ENCODE peak calls at places on chromosome 22, in six cellular contexts. One of them, this sample, is unnamed.

GRCh38 chr22:24523873-24524272 is 28.7 kb downstream of the UPB1 start:
- DNase-seq in cerebellum: no peak
- DNase-seq in HFFc6: peak; percentile 56
- DNase-seq in thoracic aorta: no peak
- DNase-seq in GM23338: no peak
- DNase-seq in AG08395: peak; percentile 62
- DNase-seq in this sample: no peak

GRCh38 chr22:36486619-36487384 is 5.4 kb upstream of the TXN2 start:
- DNase-seq in cerebellum: no peak
- DNase-seq in HFFc6: peak; percentile 51
- DNase-seq in thoracic aorta: no peak
- DNase-seq in GM23338: peak; percentile 81
- DNase-seq in AG08395: no peak
- DNase-seq in this sample: no peak

GRCh38 chr22:20656902-20657836 is 116.7 kb upstream of the SERPIND1 start:
- DNase-seq in cerebellum: no peak
- DNase-seq in HFFc6: no peak
- DNase-seq in thoracic aorta: no peak
- DNase-seq in GM23338: no peak
- DNase-seq in AG08395: no peak
- DNase-seq in this sample: no peak

GRCh38 chr22:48171294-48171693 is 1408.8 kb downstream of the TBC1D22A start:
- DNase-seq in cerebellum: no peak
- DNase-seq in HFFc6: no peak
- DNase-seq in thoracic aorta: no peak
- DNase-seq in GM23338: no peak
- DNase-seq in AG08395: no peak
- DNase-seq in this sample: no peak

GRCh38 chr22:17753401-17753989 is 20.8 kb downstream of the BID start:
- DNase-seq in cerebellum: no peak
- DNase-seq in HFFc6: no peak
- DNase-seq in thoracic aorta: no peak
- DNase-seq in GM23338: no peak
- DNase-seq in AG08395: no peak
- DNase-seq in this sample: no peak

GRCh38 chr22:36467946-36468345 is 13.5 kb downstream of the TXN2 start:
- DNase-seq in cerebellum: no peak
- DNase-seq in HFFc6: peak; percentile 93
- DNase-seq in thoracic aorta: no peak
- DNase-seq in GM23338: no peak
- DNase-seq in AG08395: peak; percentile 92
- DNase-seq in this sample: no peak

GRCh38 chr22:29914165-29914564 is 31.2 kb downstream of the MTMR3 start:
- DNase-seq in cerebellum: no peak
- DNase-seq in HFFc6: peak; percentile 75
- DNase-seq in thoracic aorta: no peak
- DNase-seq in GM23338: peak; percentile 55
- DNase-seq in AG08395: peak; percentile 70
- DNase-seq in this sample: no peak

GRCh38 chr22:39488563-39489083 is 13.5 kb upstream of the MIEF1 start:
- DNase-seq in cerebellum: no peak
- DNase-seq in HFFc6: no peak
- DNase-seq in thoracic aorta: no peak
- DNase-seq in GM23338: no peak
- DNase-seq in AG08395: no peak
- DNase-seq in this sample: no peak

GRCh38 chr22:39716534-39716933 is 146.0 kb downstream of the CACNA1I start:
- DNase-seq in cerebellum: no peak
- DNase-seq in HFFc6: no peak
- DNase-seq in thoracic aorta: no peak
- DNase-seq in GM23338: no peak
- DNase-seq in AG08395: no peak
- DNase-seq in this sample: no peak

GRCh38 chr22:50114221-50114981 is 24.6 kb downstream of the MOV10L1 start:
- DNase-seq in cerebellum: no peak
- DNase-seq in HFFc6: peak; percentile 74
- DNase-seq in thoracic aorta: no peak
- DNase-seq in GM23338: no peak
- DNase-seq in AG08395: peak; percentile 82
- DNase-seq in this sample: no peak

GRCh38 chr22:45211848-45212247 is 28.8 kb downstream of the KIAA0930 start:
- DNase-seq in cerebellum: no peak
- DNase-seq in HFFc6: no peak
- DNase-seq in thoracic aorta: no peak
- DNase-seq in GM23338: no peak
- DNase-seq in AG08395: peak; percentile 48
- DNase-seq in this sample: no peak

GRCh38 chr22:32950366-32950765 is 107.8 kb downstream of the SYN3 start:
- DNase-seq in cerebellum: no peak
- DNase-seq in HFFc6: no peak
- DNase-seq in thoracic aorta: no peak
- DNase-seq in GM23338: no peak
- DNase-seq in AG08395: no peak
- DNase-seq in this sample: no peak

GRCh38 chr22:37079668-37080171 is 28.2 kb downstream of the KCTD17 start:
- DNase-seq in cerebellum: no peak
- DNase-seq in HFFc6: peak; percentile 41
- DNase-seq in thoracic aorta: no peak
- DNase-seq in GM23338: no peak
- DNase-seq in AG08395: no peak
- DNase-seq in this sample: no peak

GRCh38 chr22:39462443-39463147 is 5.8 kb downstream of the MGAT3 start:
- DNase-seq in cerebellum: no peak
- DNase-seq in HFFc6: no peak
- DNase-seq in thoracic aorta: no peak
- DNase-seq in GM23338: peak; percentile 53
- DNase-seq in AG08395: no peak
- DNase-seq in this sample: peak; percentile 37

GRCh38 chr22:26362471-26362870 is 66.6 kb upstream of the ASPHD2 start:
- DNase-seq in cerebellum: no peak
- DNase-seq in HFFc6: peak; percentile 71
- DNase-seq in thoracic aorta: no peak
- DNase-seq in GM23338: no peak
- DNase-seq in AG08395: peak; percentile 50
- DNase-seq in this sample: no peak

GRCh38 chr22:27541831-27542230 is 259.7 kb downstream of the MN1 start:
- DNase-seq in cerebellum: no peak
- DNase-seq in HFFc6: no peak
- DNase-seq in thoracic aorta: no peak
- DNase-seq in GM23338: no peak
- DNase-seq in AG08395: no peak
- DNase-seq in this sample: no peak

GRCh38 chr22:31081963-31082605 is 966 bp downstream of the SMTN start:
- DNase-seq in cerebellum: no peak
- DNase-seq in HFFc6: peak; percentile 59
- DNase-seq in thoracic aorta: no peak
- DNase-seq in GM23338: no peak
- DNase-seq in AG08395: peak; percentile 31
- DNase-seq in this sample: no peak

GRCh38 chr22:22030493-22031182 is 48.1 kb upstream of the TOP3B start:
- DNase-seq in cerebellum: no peak
- DNase-seq in HFFc6: no peak
- DNase-seq in thoracic aorta: no peak
- DNase-seq in GM23338: peak; percentile 47
- DNase-seq in AG08395: no peak
- DNase-seq in this sample: no peak

GRCh38 chr22:46021577-46021976 is 44.6 kb upstream of the WNT7B start:
- DNase-seq in cerebellum: no peak
- DNase-seq in HFFc6: no peak
- DNase-seq in thoracic aorta: no peak
- DNase-seq in GM23338: no peak
- DNase-seq in AG08395: no peak
- DNase-seq in this sample: no peak

GRCh38 chr22:40177738-40178416 is at the start of gene TNRC6B:
- DNase-seq in cerebellum: peak; percentile 94
- DNase-seq in HFFc6: peak; percentile 97
- DNase-seq in thoracic aorta: peak; percentile 67
- DNase-seq in GM23338: peak; percentile 98
- DNase-seq in AG08395: peak; percentile 88
- DNase-seq in this sample: peak; percentile 99

GRCh38 chr22:42353883-42354727 is 78.1 kb downstream of the NFAM1 start:
- DNase-seq in cerebellum: peak; percentile 66
- DNase-seq in HFFc6: peak; percentile 27
- DNase-seq in thoracic aorta: no peak
- DNase-seq in GM23338: peak; percentile 84
- DNase-seq in AG08395: peak; percentile 65
- DNase-seq in this sample: peak; percentile 79

GRCh38 chr22:50247748-50248147 is 2.9 kb upstream of the TUBGCP6 start:
- DNase-seq in cerebellum: no peak
- DNase-seq in HFFc6: peak; percentile 60
- DNase-seq in thoracic aorta: no peak
- DNase-seq in GM23338: peak; percentile 87
- DNase-seq in AG08395: peak; percentile 38
- DNase-seq in this sample: peak; percentile 36

GRCh38 chr22:45445031-45445710 is 31.7 kb downstream of the RIBC2 start:
- DNase-seq in cerebellum: no peak
- DNase-seq in HFFc6: no peak
- DNase-seq in thoracic aorta: no peak
- DNase-seq in GM23338: no peak
- DNase-seq in AG08395: no peak
- DNase-seq in this sample: no peak

GRCh38 chr22:50189184-50189848 is 3.6 kb downstream of the TRABD start:
- DNase-seq in cerebellum: no peak
- DNase-seq in HFFc6: no peak
- DNase-seq in thoracic aorta: no peak
- DNase-seq in GM23338: no peak
- DNase-seq in AG08395: no peak
- DNase-seq in this sample: no peak

GRCh38 chr22:49825436-49825835 is 2.2 kb downstream of the BRD1 start:
- DNase-seq in cerebellum: no peak
- DNase-seq in HFFc6: peak; percentile 18
- DNase-seq in thoracic aorta: no peak
- DNase-seq in GM23338: no peak
- DNase-seq in AG08395: peak; percentile 18
- DNase-seq in this sample: no peak

GRCh38 chr22:46239261-46240048 is 10.6 kb downstream of the CDPF1 start:
- DNase-seq in cerebellum: no peak
- DNase-seq in HFFc6: no peak
- DNase-seq in thoracic aorta: no peak
- DNase-seq in GM23338: no peak
- DNase-seq in AG08395: no peak
- DNase-seq in this sample: no peak

GRCh38 chr22:23063539-23064380 is 6.6 kb upstream of the GNAZ start:
- DNase-seq in cerebellum: no peak
- DNase-seq in HFFc6: no peak
- DNase-seq in thoracic aorta: no peak
- DNase-seq in GM23338: no peak
- DNase-seq in AG08395: no peak
- DNase-seq in this sample: no peak

GRCh38 chr22:39518124-39518786 is 2.1 kb upstream of the ATF4 start:
- DNase-seq in cerebellum: no peak
- DNase-seq in HFFc6: no peak
- DNase-seq in thoracic aorta: no peak
- DNase-seq in GM23338: no peak
- DNase-seq in AG08395: no peak
- DNase-seq in this sample: no peak

GRCh38 chr22:22463855-22464540 is 44.5 kb downstream of the ZNF280B start:
- DNase-seq in cerebellum: peak; percentile 49
- DNase-seq in HFFc6: peak; percentile 43
- DNase-seq in thoracic aorta: no peak
- DNase-seq in GM23338: peak; percentile 90
- DNase-seq in AG08395: peak; percentile 63
- DNase-seq in this sample: peak; percentile 73

GRCh38 chr22:17882727-17883126 is 108.5 kb upstream of the BID start:
- DNase-seq in cerebellum: no peak
- DNase-seq in HFFc6: no peak
- DNase-seq in thoracic aorta: no peak
- DNase-seq in GM23338: no peak
- DNase-seq in AG08395: no peak
- DNase-seq in this sample: no peak

GRCh38 chr22:44795701-44796630 is 43.6 kb downstream of the ARHGAP8 start:
- DNase-seq in cerebellum: no peak
- DNase-seq in HFFc6: no peak
- DNase-seq in thoracic aorta: no peak
- DNase-seq in GM23338: peak; percentile 83
- DNase-seq in AG08395: no peak
- DNase-seq in this sample: no peak

GRCh38 chr22:32708835-32709234 is 92.7 kb upstream of the TIMP3 start:
- DNase-seq in cerebellum: no peak
- DNase-seq in HFFc6: peak; percentile 92
- DNase-seq in thoracic aorta: no peak
- DNase-seq in GM23338: no peak
- DNase-seq in AG08395: peak; percentile 91
- DNase-seq in this sample: peak; percentile 23

GRCh38 chr22:17114958-17115235 is 6.3 kb downstream of the TMEM121B start:
- DNase-seq in cerebellum: no peak
- DNase-seq in HFFc6: no peak
- DNase-seq in thoracic aorta: no peak
- DNase-seq in GM23338: no peak
- DNase-seq in AG08395: no peak
- DNase-seq in this sample: peak; percentile 12

GRCh38 chr22:25165785-25166184 is 33.9 kb upstream of the CRYBB3 start:
- DNase-seq in cerebellum: no peak
- DNase-seq in HFFc6: no peak
- DNase-seq in thoracic aorta: no peak
- DNase-seq in GM23338: no peak
- DNase-seq in AG08395: no peak
- DNase-seq in this sample: no peak

GRCh38 chr22:36244522-36245391 is 5.4 kb upstream of the APOL2 start:
- DNase-seq in cerebellum: no peak
- DNase-seq in HFFc6: no peak
- DNase-seq in thoracic aorta: no peak
- DNase-seq in GM23338: no peak
- DNase-seq in AG08395: peak; percentile 38
- DNase-seq in this sample: no peak

GRCh38 chr22:38196791-38197429 is 4.9 kb upstream of the MAFF start:
- DNase-seq in cerebellum: no peak
- DNase-seq in HFFc6: no peak
- DNase-seq in thoracic aorta: no peak
- DNase-seq in GM23338: peak; percentile 55
- DNase-seq in AG08395: no peak
- DNase-seq in this sample: no peak

GRCh38 chr22:27393371-27393770 is 408.2 kb downstream of the MN1 start:
- DNase-seq in cerebellum: no peak
- DNase-seq in HFFc6: no peak
- DNase-seq in thoracic aorta: no peak
- DNase-seq in GM23338: no peak
- DNase-seq in AG08395: no peak
- DNase-seq in this sample: no peak

GRCh38 chr22:23856721-23857605 is 712 bp upstream of the SLC2A11 start:
- DNase-seq in cerebellum: peak; percentile 60
- DNase-seq in HFFc6: peak; percentile 68
- DNase-seq in thoracic aorta: no peak
- DNase-seq in GM23338: peak; percentile 83
- DNase-seq in AG08395: peak; percentile 59
- DNase-seq in this sample: peak; percentile 74

GRCh38 chr22:42310301-42310981 is 40.0 kb upstream of the TCF20 start:
- DNase-seq in cerebellum: no peak
- DNase-seq in HFFc6: no peak
- DNase-seq in thoracic aorta: no peak
- DNase-seq in GM23338: no peak
- DNase-seq in AG08395: no peak
- DNase-seq in this sample: no peak

This sample was measured in G401.